ENCODE peak calls at places on chromosomes 16 and 17, in five cellular contexts. One of them, this sample, is unnamed.

GRCh38 chr16:72819345-72819744 is 228.6 kb downstream of the ZFHX3 start:
- DNase-seq in lung: no peak
- DNase-seq in AG10803: peak
- DNase-seq in upper lobe of right lung: no peak
- DNase-seq in fibroblast of the aortic adventitia: peak
- DNase-seq in this sample: peak

GRCh38 chr16:67917140-67917851 is 14.4 kb downstream of the CTRL start:
- DNase-seq in upper lobe of right lung: no peak
- DNase-seq in AG10803: peak
- DNase-seq in lung: no peak
- DNase-seq in fibroblast of the aortic adventitia: peak
- DNase-seq in this sample: peak

GRCh38 chr17:14845562-14846335 is 419.4 kb downstream of the PMP22 start:
- DNase-seq in upper lobe of right lung: no peak
- DNase-seq in AG10803: peak
- DNase-seq in lung: no peak
- DNase-seq in fibroblast of the aortic adventitia: no peak
- DNase-seq in this sample: peak

GRCh38 chr17:59828478-59828760 is 64.3 kb downstream of the TUBD1 start:
- DNase-seq in upper lobe of right lung: no peak
- DNase-seq in AG10803: no peak
- DNase-seq in lung: no peak
- DNase-seq in fibroblast of the aortic adventitia: no peak
- DNase-seq in this sample: no peak

GRCh38 chr17:75516619-75517276 is 420 bp downstream of the TSEN54 start:
- DNase-seq in upper lobe of right lung: peak
- DNase-seq in fibroblast of the aortic adventitia: peak
- DNase-seq in lung: peak
- DNase-seq in AG10803: peak
- DNase-seq in this sample: no peak

GRCh38 chr16:30846649-30847402 is 47.1 kb downstream of the BCL7C start:
- DNase-seq in lung: no peak
- DNase-seq in fibroblast of the aortic adventitia: no peak
- DNase-seq in upper lobe of right lung: no peak
- DNase-seq in AG10803: no peak
- DNase-seq in this sample: no peak

GRCh38 chr17:5706835-5707234 is 122.5 kb upstream of the NLRP1 start:
- DNase-seq in upper lobe of right lung: peak
- DNase-seq in lung: peak
- DNase-seq in fibroblast of the aortic adventitia: peak
- DNase-seq in AG10803: peak
- DNase-seq in this sample: peak

GRCh38 chr17:74071280-74071679 is 132.2 kb upstream of the RPL38 start:
- DNase-seq in lung: no peak
- DNase-seq in upper lobe of right lung: no peak
- DNase-seq in AG10803: no peak
- DNase-seq in fibroblast of the aortic adventitia: no peak
- DNase-seq in this sample: no peak

GRCh38 chr16:75931043-75931442 is 204.8 kb upstream of the CPHXL start:
- DNase-seq in AG10803: no peak
- DNase-seq in fibroblast of the aortic adventitia: peak
- DNase-seq in upper lobe of right lung: no peak
- DNase-seq in lung: no peak
- DNase-seq in this sample: peak

GRCh38 chr17:6507535-6507934 is 48.8 kb downstream of the PITPNM3 start:
- DNase-seq in fibroblast of the aortic adventitia: peak
- DNase-seq in lung: no peak
- DNase-seq in upper lobe of right lung: peak
- DNase-seq in AG10803: peak
- DNase-seq in this sample: peak

DNA sequence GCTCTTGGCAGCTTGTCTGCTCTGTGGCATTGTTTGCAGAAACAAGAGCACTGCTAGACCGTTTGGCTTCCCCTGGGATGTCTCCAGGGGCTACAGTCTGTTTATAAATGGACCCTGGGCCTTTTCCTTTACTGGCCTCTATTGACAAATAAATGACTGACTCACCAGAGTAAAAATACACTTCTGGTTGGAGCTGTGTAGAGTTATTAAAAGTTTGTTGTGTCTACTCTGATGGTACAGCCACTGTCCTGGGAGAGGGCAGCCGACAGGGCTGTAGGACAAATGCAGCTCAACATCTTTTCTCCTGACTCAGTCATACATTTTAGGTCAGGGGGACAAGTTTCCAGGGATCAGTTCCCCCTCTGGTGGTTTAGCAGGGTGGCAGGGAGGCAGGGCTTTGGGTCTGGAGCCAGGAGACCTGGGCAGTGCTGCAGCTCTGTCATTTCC is 30.0 kb downstream of the FOXL1 start:
- DNase-seq in fibroblast of the aortic adventitia: no peak
- DNase-seq in lung: no peak
- DNase-seq in upper lobe of right lung: no peak
- DNase-seq in AG10803: peak
- DNase-seq in this sample: no peak
- H3K4me3 ChIP-seq in fibroblast of the aortic adventitia: no peak
- H3K4me3 ChIP-seq in lung: no peak
- H3K4me3 ChIP-seq in upper lobe of right lung: no peak
- H3K4me3 ChIP-seq in AG10803: no peak
- H3K4me3 ChIP-seq in this sample: no peak

GRCh38 chr17:41415833-41416335 is 8.5 kb downstream of the KRT37 start:
- DNase-seq in lung: no peak
- DNase-seq in fibroblast of the aortic adventitia: peak
- DNase-seq in upper lobe of right lung: no peak
- DNase-seq in AG10803: peak
- DNase-seq in this sample: peak

GRCh38 chr17:41416478-41416877 is 7.9 kb downstream of the KRT37 start:
- DNase-seq in upper lobe of right lung: no peak
- DNase-seq in fibroblast of the aortic adventitia: no peak
- DNase-seq in AG10803: peak
- DNase-seq in lung: no peak
- DNase-seq in this sample: peak

GRCh38 chr17:41419712-41420111 is 4.7 kb downstream of the KRT37 start:
- DNase-seq in AG10803: no peak
- DNase-seq in lung: no peak
- DNase-seq in upper lobe of right lung: no peak
- DNase-seq in fibroblast of the aortic adventitia: no peak
- DNase-seq in this sample: no peak

GRCh38 chr17:41418116-41418860 is 6.1 kb downstream of the KRT37 start:
- DNase-seq in fibroblast of the aortic adventitia: no peak
- DNase-seq in lung: no peak
- DNase-seq in AG10803: no peak
- DNase-seq in upper lobe of right lung: no peak
- DNase-seq in this sample: no peak

DNA sequence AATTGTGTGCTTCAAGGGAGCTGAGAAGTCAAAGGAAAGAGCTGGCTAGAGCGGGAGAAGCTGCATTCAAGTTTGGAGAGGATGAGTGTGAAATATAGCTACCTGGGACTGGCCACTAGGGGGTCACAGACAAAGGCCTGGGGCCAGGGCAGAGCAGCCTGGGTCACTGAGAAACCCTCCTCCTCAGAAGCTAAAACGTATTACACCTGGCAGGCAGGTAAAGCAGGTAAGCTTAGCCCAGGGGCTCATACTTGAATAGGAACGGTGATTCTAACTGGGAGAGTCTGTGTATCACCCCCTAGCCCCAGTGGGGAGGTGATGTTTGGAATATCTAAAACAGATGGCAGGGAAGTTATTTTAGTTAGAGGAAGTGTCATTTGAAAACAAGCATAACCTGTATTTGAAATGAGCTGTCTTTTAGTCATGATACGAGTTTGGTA is 6.8 kb downstream of the KRT37 start:
- DNase-seq in fibroblast of the aortic adventitia: no peak
- DNase-seq in AG10803: no peak
- DNase-seq in lung: no peak
- DNase-seq in upper lobe of right lung: no peak
- DNase-seq in this sample: no peak
- TF ChIP-seq CTCF in fibroblast of the aortic adventitia: peak
- TF ChIP-seq CTCF in AG10803: peak
- TF ChIP-seq CTCF in lung: no peak
- TF ChIP-seq CTCF in upper lobe of right lung: peak
- TF ChIP-seq CTCF in this sample: peak

GRCh38 chr17:82862758-82863645 is 23.2 kb upstream of the ZNF750 start:
- DNase-seq in lung: no peak
- DNase-seq in upper lobe of right lung: no peak
- DNase-seq in fibroblast of the aortic adventitia: no peak
- DNase-seq in AG10803: no peak
- DNase-seq in this sample: no peak
- H3K4me3 ChIP-seq in lung: no peak
- H3K4me3 ChIP-seq in upper lobe of right lung: no peak
- H3K4me3 ChIP-seq in fibroblast of the aortic adventitia: no peak
- H3K4me3 ChIP-seq in AG10803: no peak
- H3K4me3 ChIP-seq in this sample: no peak

GRCh38 chr17:28720247-28720996 is 637 bp downstream of the RPL23A start:
- DNase-seq in upper lobe of right lung: no peak
- DNase-seq in fibroblast of the aortic adventitia: no peak
- DNase-seq in lung: no peak
- DNase-seq in AG10803: no peak
- DNase-seq in this sample: no peak
- TF ChIP-seq CTCF in upper lobe of right lung: no peak
- TF ChIP-seq CTCF in fibroblast of the aortic adventitia: no peak
- TF ChIP-seq CTCF in lung: no peak
- TF ChIP-seq CTCF in AG10803: no peak
- TF ChIP-seq CTCF in this sample: peak

GRCh38 chr17:4586043-4586442 is 1.7 kb downstream of the SMTNL2 start:
- DNase-seq in AG10803: no peak
- DNase-seq in lung: no peak
- DNase-seq in fibroblast of the aortic adventitia: no peak
- DNase-seq in upper lobe of right lung: peak
- DNase-seq in this sample: no peak
- H3K4me3 ChIP-seq in AG10803: no peak
- H3K4me3 ChIP-seq in lung: no peak
- H3K4me3 ChIP-seq in fibroblast of the aortic adventitia: no peak
- H3K4me3 ChIP-seq in upper lobe of right lung: peak
- H3K4me3 ChIP-seq in this sample: no peak

This sample was measured in choroid plexus epithelial cell.